ENCODE peak calls at places on chromosomes 11 and 22, in eight cellular contexts. One of them, this sample, is unnamed.

GRCh38 chr22:21984793-21985192 is 2.2 kb upstream of the TOP3B start:
- DNase-seq in OCI-LY7: peak; percentile 9
- DNase-seq in cardiac muscle cell: peak; percentile 46
- DNase-seq in MM.1S: no peak
- DNase-seq in lower lobe of right lung: no peak
- DNase-seq in suprapubic skin: no peak
- DNase-seq in right lobe of liver: no peak
- DNase-seq in tibial nerve: no peak
- DNase-seq in this sample: no peak

GRCh38 chr11:62689421-62690183 is at the start of gene LRRN4CL:
- DNase-seq in lower lobe of right lung: no peak
- DNase-seq in right lobe of liver: no peak
- DNase-seq in suprapubic skin: peak; percentile 94
- DNase-seq in MM.1S: no peak
- DNase-seq in OCI-LY7: no peak
- DNase-seq in tibial nerve: peak; percentile 79
- DNase-seq in cardiac muscle cell: peak; percentile 89
- DNase-seq in this sample: no peak

GRCh38 chr22:39094717-39095389 is 2.2 kb upstream of the APOBEC3H start:
- DNase-seq in right lobe of liver: no peak
- DNase-seq in cardiac muscle cell: no peak
- DNase-seq in suprapubic skin: no peak
- DNase-seq in MM.1S: no peak
- DNase-seq in OCI-LY7: no peak
- DNase-seq in tibial nerve: no peak
- DNase-seq in lower lobe of right lung: no peak
- DNase-seq in this sample: no peak

GRCh38 chr11:30665067-30665466 is 78.9 kb upstream of the MPPED2 start:
- DNase-seq in cardiac muscle cell: no peak
- DNase-seq in right lobe of liver: no peak
- DNase-seq in MM.1S: no peak
- DNase-seq in suprapubic skin: no peak
- DNase-seq in OCI-LY7: no peak
- DNase-seq in tibial nerve: no peak
- DNase-seq in lower lobe of right lung: no peak
- DNase-seq in this sample: no peak

GRCh38 chr11:77187776-77188175 is 59.7 kb downstream of the MYO7A start:
- DNase-seq in right lobe of liver: peak; percentile 18
- DNase-seq in tibial nerve: no peak
- DNase-seq in OCI-LY7: no peak
- DNase-seq in cardiac muscle cell: no peak
- DNase-seq in suprapubic skin: no peak
- DNase-seq in lower lobe of right lung: peak; percentile 14
- DNase-seq in MM.1S: no peak
- DNase-seq in this sample: no peak

GRCh38 chr11:10443152-10443551 is 11.9 kb upstream of the AMPD3 start:
- DNase-seq in tibial nerve: no peak
- DNase-seq in OCI-LY7: no peak
- DNase-seq in cardiac muscle cell: no peak
- DNase-seq in suprapubic skin: no peak
- DNase-seq in right lobe of liver: no peak
- DNase-seq in lower lobe of right lung: no peak
- DNase-seq in MM.1S: no peak
- DNase-seq in this sample: no peak

GRCh38 chr11:93396356-93396755 is 65.8 kb downstream of the DEUP1 start:
- DNase-seq in cardiac muscle cell: no peak
- DNase-seq in right lobe of liver: no peak
- DNase-seq in lower lobe of right lung: no peak
- DNase-seq in OCI-LY7: no peak
- DNase-seq in suprapubic skin: no peak
- DNase-seq in tibial nerve: no peak
- DNase-seq in MM.1S: no peak
- DNase-seq in this sample: no peak

GRCh38 chr22:49849161-49850020 is 4.3 kb upstream of the ZBED4 start:
- DNase-seq in tibial nerve: no peak
- DNase-seq in cardiac muscle cell: no peak
- DNase-seq in OCI-LY7: no peak
- DNase-seq in MM.1S: no peak
- DNase-seq in suprapubic skin: no peak
- DNase-seq in lower lobe of right lung: no peak
- DNase-seq in right lobe of liver: no peak
- DNase-seq in this sample: no peak

GRCh38 chr22:32466496-32466895 is 2.2 kb upstream of the BPIFC start:
- DNase-seq in MM.1S: no peak
- DNase-seq in lower lobe of right lung: no peak
- DNase-seq in cardiac muscle cell: no peak
- DNase-seq in OCI-LY7: no peak
- DNase-seq in suprapubic skin: no peak
- DNase-seq in right lobe of liver: no peak
- DNase-seq in tibial nerve: no peak
- DNase-seq in this sample: no peak

GRCh38 chr22:38572065-38572464 is 2.1 kb upstream of the DMC1 start:
- DNase-seq in suprapubic skin: no peak
- DNase-seq in OCI-LY7: peak; percentile 66
- DNase-seq in MM.1S: peak; percentile 71
- DNase-seq in lower lobe of right lung: no peak
- DNase-seq in right lobe of liver: no peak
- DNase-seq in tibial nerve: no peak
- DNase-seq in cardiac muscle cell: peak; percentile 70
- DNase-seq in this sample: peak; percentile 26

GRCh38 chr22:26086359-26086758 is 82.9 kb upstream of the SEZ6L start:
- DNase-seq in lower lobe of right lung: no peak
- DNase-seq in OCI-LY7: peak; percentile 1
- DNase-seq in tibial nerve: no peak
- DNase-seq in MM.1S: no peak
- DNase-seq in cardiac muscle cell: no peak
- DNase-seq in suprapubic skin: no peak
- DNase-seq in right lobe of liver: no peak
- DNase-seq in this sample: no peak

GRCh38 chr11:107963091-107963490 is 34.8 kb downstream of the RAB39A start:
- DNase-seq in cardiac muscle cell: no peak
- DNase-seq in lower lobe of right lung: no peak
- DNase-seq in MM.1S: no peak
- DNase-seq in tibial nerve: no peak
- DNase-seq in right lobe of liver: no peak
- DNase-seq in OCI-LY7: no peak
- DNase-seq in suprapubic skin: no peak
- DNase-seq in this sample: no peak

GRCh38 chr11:125171974-125172373 is 7.4 kb downstream of the PKNOX2 start:
- DNase-seq in lower lobe of right lung: no peak
- DNase-seq in OCI-LY7: no peak
- DNase-seq in cardiac muscle cell: no peak
- DNase-seq in suprapubic skin: no peak
- DNase-seq in MM.1S: no peak
- DNase-seq in tibial nerve: no peak
- DNase-seq in right lobe of liver: no peak
- DNase-seq in this sample: no peak

DNA sequence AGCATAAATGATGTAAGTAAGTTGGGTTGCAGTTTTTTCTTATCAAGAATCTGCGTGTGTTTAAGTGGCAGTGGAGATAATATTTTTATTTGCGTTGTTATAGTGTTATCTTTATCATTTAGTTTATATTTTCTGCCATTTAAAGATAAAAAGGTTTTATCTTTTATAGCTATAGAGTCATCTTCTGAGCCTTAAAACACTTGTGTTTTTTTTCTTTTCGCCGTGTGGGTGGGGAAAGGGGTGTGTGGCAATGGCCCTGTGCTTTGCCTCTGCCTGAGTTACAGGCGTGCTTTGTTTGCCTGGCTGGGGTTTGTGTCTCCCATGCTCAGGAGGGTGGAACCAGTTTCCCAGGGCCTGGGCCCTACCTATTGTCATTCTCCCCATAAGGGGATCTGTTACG is 16.2 kb downstream of the ARHGEF12 start:
- DNase-seq in MM.1S: no peak
- DNase-seq in cardiac muscle cell: peak; percentile 39
- DNase-seq in OCI-LY7: no peak
- DNase-seq in tibial nerve: no peak
- DNase-seq in lower lobe of right lung: no peak
- DNase-seq in right lobe of liver: no peak
- DNase-seq in suprapubic skin: no peak
- DNase-seq in this sample: no peak
- H3K27ac ChIP-seq in MM.1S: no peak overlapping the region
- H3K27ac ChIP-seq in cardiac muscle cell: no peak overlapping the region
- H3K27ac ChIP-seq in OCI-LY7: no peak overlapping the region
- H3K27ac ChIP-seq in tibial nerve: no peak overlapping the region
- H3K27ac ChIP-seq in lower lobe of right lung: no peak overlapping the region
- H3K27ac ChIP-seq in right lobe of liver: no peak overlapping the region
- H3K27ac ChIP-seq in suprapubic skin: no peak overlapping the region
- H3K27ac ChIP-seq in this sample: no peak overlapping the region

DNA sequence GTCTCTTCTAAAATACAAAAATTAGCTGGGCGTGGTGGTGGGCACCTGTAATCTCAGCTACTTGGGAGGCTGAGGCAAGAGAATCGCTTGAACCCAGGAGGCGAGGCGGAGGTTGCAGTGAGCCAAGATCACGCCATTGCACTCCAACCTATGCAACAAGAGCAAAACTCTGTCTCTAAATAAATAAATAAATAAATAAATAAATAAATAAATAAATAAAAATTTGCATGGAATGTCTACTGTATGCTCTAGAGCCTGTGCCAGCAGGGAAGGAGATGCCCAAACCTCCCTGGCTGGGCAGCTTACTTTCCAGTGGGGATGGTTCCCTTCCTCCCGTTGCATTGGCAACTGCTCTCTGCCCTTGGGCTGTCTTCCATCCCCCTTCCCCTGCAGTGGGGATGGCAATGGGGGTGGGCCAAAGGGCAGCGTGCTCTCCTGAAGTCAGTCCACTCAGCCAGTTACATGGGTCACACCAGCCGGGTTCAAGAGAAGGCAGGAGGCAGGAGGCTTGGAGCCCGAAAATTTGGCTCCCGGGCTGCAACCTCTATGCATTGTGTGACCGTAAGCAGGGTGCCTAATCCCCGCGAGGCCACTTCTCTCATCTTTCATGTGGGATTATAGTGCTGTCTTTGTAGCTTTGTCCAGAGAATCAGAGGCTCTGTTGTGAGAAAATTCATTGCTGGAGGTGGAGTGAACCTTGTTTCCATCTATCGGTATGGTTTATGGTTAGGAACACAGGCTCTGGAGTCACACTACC is 1.4 kb upstream of the LRRC10B start:
- DNase-seq in right lobe of liver: no peak
- DNase-seq in MM.1S: no peak
- DNase-seq in OCI-LY7: no peak
- DNase-seq in lower lobe of right lung: no peak
- DNase-seq in tibial nerve: no peak
- DNase-seq in cardiac muscle cell: no peak
- DNase-seq in suprapubic skin: no peak
- DNase-seq in this sample: no peak
- H3K4me3 ChIP-seq in right lobe of liver: no peak overlapping the region
- H3K4me3 ChIP-seq in MM.1S: no peak overlapping the region
- H3K4me3 ChIP-seq in OCI-LY7: no peak overlapping the region
- H3K4me3 ChIP-seq in lower lobe of right lung: no peak overlapping the region
- H3K4me3 ChIP-seq in tibial nerve: no peak overlapping the region
- H3K4me3 ChIP-seq in cardiac muscle cell: no peak overlapping the region
- H3K4me3 ChIP-seq in suprapubic skin: no peak overlapping the region
- H3K4me3 ChIP-seq in this sample: no peak overlapping the region

GRCh38 chr11:96162816-96163499 is 180.0 kb downstream of the MAML2 start:
- DNase-seq in right lobe of liver: no peak
- DNase-seq in tibial nerve: no peak
- DNase-seq in cardiac muscle cell: peak; percentile 98
- DNase-seq in MM.1S: no peak
- DNase-seq in suprapubic skin: no peak
- DNase-seq in OCI-LY7: no peak
- DNase-seq in lower lobe of right lung: no peak
- DNase-seq in this sample: no peak

GRCh38 chr11:96158126-96158525 is 184.9 kb downstream of the MAML2 start:
- DNase-seq in cardiac muscle cell: no peak
- DNase-seq in OCI-LY7: no peak
- DNase-seq in tibial nerve: no peak
- DNase-seq in suprapubic skin: no peak
- DNase-seq in lower lobe of right lung: no peak
- DNase-seq in MM.1S: no peak
- DNase-seq in right lobe of liver: no peak
- DNase-seq in this sample: no peak

GRCh38 chr11:96159968-96160367 is 183.0 kb downstream of the MAML2 start:
- DNase-seq in MM.1S: no peak
- DNase-seq in tibial nerve: no peak
- DNase-seq in suprapubic skin: no peak
- DNase-seq in OCI-LY7: no peak
- DNase-seq in cardiac muscle cell: no peak
- DNase-seq in right lobe of liver: no peak
- DNase-seq in lower lobe of right lung: no peak
- DNase-seq in this sample: no peak

GRCh38 chr11:96157517-96157873 is 185.5 kb downstream of the MAML2 start:
- DNase-seq in suprapubic skin: no peak
- DNase-seq in tibial nerve: no peak
- DNase-seq in OCI-LY7: no peak
- DNase-seq in cardiac muscle cell: no peak
- DNase-seq in right lobe of liver: no peak
- DNase-seq in lower lobe of right lung: no peak
- DNase-seq in MM.1S: no peak
- DNase-seq in this sample: no peak

DNA sequence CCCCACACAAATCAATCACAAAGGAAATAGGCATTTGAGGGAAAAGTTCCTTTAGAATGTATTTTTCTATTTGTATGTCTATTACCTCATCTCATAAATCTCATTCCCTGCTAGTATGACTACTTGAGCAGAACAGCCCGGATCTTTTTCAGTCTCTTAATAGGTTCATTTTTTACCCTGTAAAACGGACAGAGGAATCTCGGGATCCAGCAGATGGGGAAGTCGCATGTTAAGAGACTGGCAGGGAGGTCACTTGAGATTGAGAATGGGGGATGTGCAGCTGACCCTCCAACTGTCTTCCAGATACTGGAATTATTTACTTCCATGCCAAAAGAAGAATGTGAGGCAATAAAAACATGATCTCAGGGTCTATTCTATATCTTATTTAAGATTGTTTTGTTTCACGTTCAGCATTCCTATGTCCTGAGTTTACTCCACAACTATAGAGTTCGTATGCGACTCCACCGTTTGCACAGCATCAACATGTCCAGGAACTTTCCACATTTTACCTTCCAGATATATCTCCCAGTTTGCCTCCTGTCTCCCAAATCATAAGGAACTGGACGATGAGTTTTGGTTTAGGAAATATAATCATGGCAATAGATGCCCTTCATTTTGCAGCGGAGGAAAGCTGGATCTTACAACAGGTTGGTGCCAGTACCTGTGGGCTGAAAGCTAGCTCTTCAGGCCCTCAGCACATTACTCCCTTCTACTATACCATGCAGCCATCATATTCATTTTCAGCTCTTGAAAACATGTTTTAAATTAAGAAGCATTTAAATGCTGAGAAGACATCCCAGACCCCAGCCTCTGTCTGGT is 181.5 kb downstream of the MAML2 start:
- DNase-seq in suprapubic skin: no peak
- DNase-seq in cardiac muscle cell: peak; percentile 58
- DNase-seq in MM.1S: no peak
- DNase-seq in OCI-LY7: no peak
- DNase-seq in tibial nerve: no peak
- DNase-seq in lower lobe of right lung: no peak
- DNase-seq in right lobe of liver: no peak
- DNase-seq in this sample: no peak
- TF ChIP-seq CTCF in suprapubic skin: no peak
- TF ChIP-seq CTCF in cardiac muscle cell: no peak
- TF ChIP-seq CTCF in MM.1S: no peak
- TF ChIP-seq CTCF in OCI-LY7: no peak
- TF ChIP-seq CTCF in tibial nerve: no peak
- TF ChIP-seq CTCF in lower lobe of right lung: no peak
- TF ChIP-seq CTCF in right lobe of liver: no peak
- TF ChIP-seq CTCF in this sample: no peak

GRCh38 chr22:19761500-19762314 is 1.1 kb downstream of the TBX1 start:
- DNase-seq in tibial nerve: no peak
- DNase-seq in lower lobe of right lung: no peak
- DNase-seq in OCI-LY7: no peak
- DNase-seq in MM.1S: no peak
- DNase-seq in right lobe of liver: no peak
- DNase-seq in suprapubic skin: no peak
- DNase-seq in cardiac muscle cell: no peak
- DNase-seq in this sample: no peak
- H3K27ac ChIP-seq in tibial nerve: peak overlapping the region; percentile 12
- H3K27ac ChIP-seq in lower lobe of right lung: no peak overlapping the region
- H3K27ac ChIP-seq in OCI-LY7: no peak overlapping the region
- H3K27ac ChIP-seq in MM.1S: no peak overlapping the region
- H3K27ac ChIP-seq in right lobe of liver: no peak overlapping the region
- H3K27ac ChIP-seq in suprapubic skin: peak overlapping the region; percentile 39
- H3K27ac ChIP-seq in cardiac muscle cell: no peak overlapping the region
- H3K27ac ChIP-seq in this sample: no peak overlapping the region

This sample was measured in CD8-positive, alpha-beta T cell.